ENCODE peak calls at places on chromosomes 1 and 21, in seven cellular contexts. I is CD8-positive, alpha-beta memory T cell; A is cardiac fibroblast; Z is AG04450; L is astrocyte of the cerebellum; B is A549; H is fibroblast of lung. G is an unnamed sample.

GRCh38 chr1:24027838-24028468 is 47.8 kb upstream of the SRSF10 start:
- DNase-seq in Z (no peak), B (no peak), H (peak), L (peak), A (peak), I (no peak), G (peak)

GRCh38 chr1:32774950-32775634 is 42.1 kb downstream of the YARS1 start:
- DNase-seq in A (peak), I (no peak), Z (no peak), L (peak), B (no peak), H (peak), G (no peak)

GRCh38 chr21:44727321-44727720 is 15.9 kb upstream of the TSPEAR start:
- DNase-seq in B (no peak), A (no peak), H (no peak), Z (no peak), I (no peak), L (no peak), G (no peak)

GRCh38 chr21:27581168-27581567 is 614.3 kb upstream of the ADAMTS5 start:
- DNase-seq in A (no peak), H (no peak), B (no peak), I (no peak), Z (no peak), L (no peak), G (no peak)

GRCh38 chr1:108010581-108010980 is 45.6 kb upstream of the VAV3 start:
- DNase-seq in H (no peak), A (no peak), B (no peak), L (no peak), I (no peak), Z (no peak), G (no peak)

GRCh38 chr1:8567146-8567545 is 249.2 kb downstream of the SLC45A1 start:
- DNase-seq in B (no peak), H (peak), Z (peak), A (no peak), I (no peak), L (no peak), G (no peak)

GRCh38 chr1:167107456-167107855 is 13.6 kb downstream of the STYXL2 start:
- DNase-seq in A (no peak), I (no peak), H (no peak), B (no peak), Z (no peak), L (no peak), G (no peak)

GRCh38 chr1:14740466-14740865 is 142.0 kb downstream of the KAZN start:
- DNase-seq in B (no peak), I (no peak), H (no peak), A (no peak), L (no peak), Z (no peak), G (no peak)

GRCh38 chr1:226870026-226870322 is 442 bp upstream of the PSEN2 start:
- DNase-seq in H (peak), B (peak), I (no peak), Z (no peak), L (no peak), A (no peak), G (no peak)

GRCh38 chr1:164443166-164443565 is 115.8 kb upstream of the PBX1 start:
- DNase-seq in Z (no peak), H (peak), A (peak), L (no peak), I (no peak), B (no peak), G (no peak)

GRCh38 chr1:222372221-222372620 is 175.7 kb downstream of the HHIPL2 start:
- DNase-seq in Z (no peak), H (no peak), I (no peak), B (no peak), A (no peak), L (no peak), G (no peak)

GRCh38 chr1:167862432-167863076 is 51.4 kb downstream of the ADCY10 start:
- DNase-seq in B (no peak), L (no peak), A (no peak), Z (peak), I (no peak), H (peak), G (no peak)

GRCh38 chr1:236534164-236534651 is 10.4 kb downstream of the LGALS8 start:
- DNase-seq in A (peak), L (peak), B (no peak), I (peak), H (peak), Z (no peak), G (no peak)

GRCh38 chr1:199313444-199313843 is 674.6 kb downstream of the PTPRC start:
- DNase-seq in B (no peak), L (no peak), I (no peak), H (no peak), A (peak), Z (no peak), G (no peak)

GRCh38 chr1:228364068-228364705 is 42.4 kb downstream of the TRIM11 start:
- DNase-seq in Z (no peak), A (no peak), B (no peak), L (no peak), I (peak), H (no peak), G (no peak)

GRCh38 chr1:156508205-156508954 is 7.8 kb upstream of the MEF2D start:
- DNase-seq in L (peak), A (no peak), Z (no peak), I (no peak), B (no peak), H (peak), G (peak)

DNA sequence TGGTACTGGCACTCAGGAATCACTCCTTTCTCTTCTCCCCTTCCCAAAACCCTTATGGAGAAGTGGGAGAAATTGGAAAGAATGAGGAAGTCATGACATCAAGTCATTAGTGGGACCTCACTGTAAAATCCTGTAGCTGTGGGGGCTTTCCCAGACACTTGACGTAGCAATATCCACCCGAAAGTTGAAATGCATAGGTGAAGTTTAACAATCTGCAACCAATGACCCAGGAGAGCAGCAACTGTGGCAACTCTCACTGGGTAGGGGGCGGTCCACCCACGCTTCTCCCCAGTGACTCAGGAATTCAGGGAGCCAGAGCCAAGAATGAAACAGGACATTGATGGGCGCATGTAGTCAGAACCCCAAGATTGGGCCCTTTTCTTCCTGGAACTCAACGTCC is 27.0 kb downstream of the ABCA4 start:
- DNase-seq in B (no peak), I (no peak), H (no peak), L (peak), Z (no peak), A (peak), G (no peak)
- H3K4me3 ChIP-seq in B (no peak), I (no peak), H (no peak), L (peak), Z (no peak), A (no peak), G (no peak)

GRCh38 chr1:159854101-159854692 is 8.3 kb downstream of the VSIG8 start:
- DNase-seq in H (peak), Z (no peak), I (no peak), L (no peak), A (peak), B (peak), G (no peak)
- H3K4me3 ChIP-seq in H (peak), Z (peak), I (peak), L (peak), A (peak), B (peak), G (no peak)

GRCh38 chr1:115136706-115137105 is 47.4 kb upstream of the TSPAN2 start:
- DNase-seq in A (no peak), H (no peak), I (no peak), L (no peak), B (no peak), Z (no peak), G (no peak)

GRCh38 chr1:115134850-115135484 is 45.7 kb upstream of the TSPAN2 start:
- DNase-seq in A (peak), B (peak), L (peak), H (peak), I (no peak), Z (peak), G (no peak)

GRCh38 chr1:115135681-115136080 is 46.4 kb upstream of the TSPAN2 start:
- DNase-seq in A (no peak), B (no peak), H (no peak), Z (no peak), I (no peak), L (no peak), G (no peak)

GRCh38 chr1:115137191-115137590 is 47.9 kb upstream of the TSPAN2 start:
- DNase-seq in B (no peak), I (no peak), A (no peak), H (no peak), L (no peak), Z (no peak), G (no peak)

GRCh38 chr1:115136106-115136505 is 46.8 kb upstream of the TSPAN2 start:
- DNase-seq in Z (no peak), I (no peak), L (no peak), H (no peak), B (no peak), A (no peak), G (no peak)
- H3K4me3 ChIP-seq in Z (no peak), I (no peak), L (no peak), H (no peak), B (no peak), A (no peak), G (no peak)

GRCh38 chr1:27423701-27424100 is 31.3 kb downstream of the GPR3 start:
- DNase-seq in B (no peak), H (no peak), A (no peak), I (no peak), L (no peak), Z (no peak), G (no peak)
- H3K4me3 ChIP-seq in B (no peak), H (no peak), A (no peak), I (no peak), L (no peak), Z (no peak), G (no peak)

GRCh38 chr21:22885614-22886013 is 1887.4 kb downstream of the NCAM2 start:
- DNase-seq in L (no peak), I (no peak), A (no peak), Z (no peak), H (no peak), B (no peak), G (no peak)

GRCh38 chr21:22892757-22893156 is 1894.5 kb downstream of the NCAM2 start:
- DNase-seq in A (no peak), L (no peak), Z (no peak), H (no peak), B (no peak), I (no peak), G (no peak)

GRCh38 chr21:22892041-22892440 is 1893.8 kb downstream of the NCAM2 start:
- DNase-seq in L (no peak), I (no peak), B (no peak), A (no peak), H (no peak), Z (no peak), G (no peak)

GRCh38 chr21:22889445-22889844 is 1891.2 kb downstream of the NCAM2 start:
- DNase-seq in B (no peak), L (no peak), A (no peak), I (no peak), H (no peak), Z (no peak), G (no peak)

DNA sequence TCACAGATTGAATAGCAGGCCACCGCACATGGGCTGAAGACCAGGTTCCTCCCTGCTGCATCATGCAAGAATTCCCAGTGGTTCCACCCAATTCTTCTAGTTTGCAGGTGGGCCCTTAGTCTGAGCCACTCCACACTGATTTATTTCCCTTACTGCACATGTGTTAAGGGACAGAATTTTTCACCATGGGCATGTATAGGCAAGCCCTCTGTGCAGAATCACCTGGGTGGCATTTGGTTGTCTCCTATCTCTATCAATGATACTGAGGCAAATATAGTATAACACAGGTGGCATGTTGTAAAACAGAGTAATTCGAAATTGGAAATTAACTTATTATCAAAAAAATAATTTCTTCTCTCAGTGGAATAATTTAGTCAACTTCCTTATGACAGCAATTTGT is 1892.4 kb downstream of the NCAM2 start:
- DNase-seq in Z (no peak), L (no peak), H (no peak), B (no peak), A (no peak), I (no peak), G (no peak)
- H3K4me3 ChIP-seq in Z (no peak), L (no peak), H (no peak), B (no peak), A (no peak), I (no peak), G (no peak)

GRCh38 chr1:1068374-1069060 is 5.6 kb downstream of the RNF223 start:
- DNase-seq in I (peak), A (no peak), Z (no peak), B (peak), H (no peak), L (no peak), G (no peak)

GRCh38 chr1:1067284-1068076 is 6.6 kb downstream of the RNF223 start:
- DNase-seq in L (no peak), Z (no peak), A (no peak), B (no peak), I (no peak), H (no peak), G (no peak)

GRCh38 chr1:1069061-1069710 is 4.9 kb downstream of the RNF223 start:
- DNase-seq in L (no peak), I (peak), A (peak), H (peak), B (peak), Z (no peak), G (no peak)

GRCh38 chr1:1066403-1067283 is 7.5 kb downstream of the RNF223 start:
- DNase-seq in L (no peak), B (no peak), H (no peak), A (no peak), Z (no peak), I (no peak), G (no peak)

DNA sequence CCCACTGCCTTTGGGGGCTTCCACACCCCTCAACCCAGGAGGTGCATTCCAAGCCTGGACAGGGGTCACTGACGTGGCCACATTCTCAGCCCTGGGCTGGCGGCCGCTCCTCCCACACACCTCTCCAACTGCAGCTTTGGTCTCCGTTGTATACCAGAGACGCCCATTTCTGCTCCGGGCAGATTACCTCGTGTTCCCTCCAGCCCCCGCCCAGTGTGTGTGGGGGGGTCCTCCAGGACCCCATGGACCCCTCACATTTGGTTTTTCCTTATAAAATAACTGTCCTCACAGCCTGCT is 6.1 kb downstream of the RNF223 start:
- DNase-seq in H (no peak), L (no peak), B (no peak), A (no peak), Z (no peak), I (no peak), G (no peak)
- H3K4me3 ChIP-seq in H (no peak), L (no peak), B (peak), A (no peak), Z (no peak), I (no peak), G (no peak)

GRCh38 chr21:45982758-45983731 is 1.5 kb downstream of the COL6A1 start:
- DNase-seq in B (no peak), A (no peak), Z (no peak), I (no peak), L (no peak), H (no peak), G (no peak)
- H3K4me3 ChIP-seq in B (no peak), A (peak), Z (peak), I (no peak), L (peak), H (peak), G (no peak)

GRCh38 chr1:183653468-183653794 is 315 bp upstream of the APOBEC4 start:
- DNase-seq in Z (no peak), B (no peak), L (no peak), H (no peak), I (no peak), A (no peak), G (no peak)
- H3K4me3 ChIP-seq in Z (no peak), B (no peak), L (no peak), H (no peak), I (no peak), A (no peak), G (no peak)

DNA sequence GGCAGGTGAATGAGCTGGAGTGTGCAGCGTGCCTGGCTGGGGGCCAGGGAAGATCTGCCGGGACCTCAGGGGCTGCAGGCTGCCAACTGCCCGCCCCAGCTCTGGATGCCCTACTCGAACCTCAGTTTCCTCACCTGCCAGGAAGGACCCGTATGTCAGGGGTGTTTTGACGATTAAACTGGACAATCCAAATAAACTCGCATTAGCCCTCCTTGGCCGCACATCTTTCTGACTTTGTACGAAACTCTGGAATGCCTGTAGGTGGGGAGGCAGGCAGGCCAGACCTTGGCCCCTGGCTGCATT is 8.3 kb upstream of the ZNF669 start:
- DNase-seq in Z (no peak), B (no peak), H (no peak), L (no peak), A (no peak), I (no peak), G (no peak)
- H3K4me3 ChIP-seq in Z (peak), B (no peak), H (peak), L (peak), A (no peak), I (no peak), G (no peak)

G was measured in Karpas-422.